ENCODE peak calls at places on chromosomes 16 and 17, in five cellular contexts. D is immature natural killer cell, I is skeletal muscle cell, J is amniotic stem cell, T is HTR-8/SVneo. K is an unnamed sample.

GRCh38 chr17:78401246-78401645 is 22.8 kb downstream of the PGS1 start:
- DNase-seq in T (no peak), J (no peak), I (no peak), D (no peak), K (no peak)

GRCh38 chr16:51153275-51153991 is 2.4 kb upstream of the SALL1 start:
- DNase-seq in I (no peak), T (no peak), D (no peak), J (no peak), K (no peak)

GRCh38 chr17:72486806-72487205 is 366.0 kb downstream of the SOX9 start:
- DNase-seq in D (no peak), T (no peak), I (no peak), J (no peak), K (no peak)

GRCh38 chr16:13068912-13069583 is 167.7 kb downstream of the SHISA9 start:
- DNase-seq in J (no peak), I (no peak), D (no peak), T (no peak), K (no peak)

GRCh38 chr16:10322723-10323527 is 62.9 kb upstream of the ATF7IP2 start:
- DNase-seq in D (no peak), I (no peak), T (no peak), J (no peak), K (no peak)

GRCh38 chr17:82497483-82498405 is 21.8 kb upstream of the FOXK2 start:
- DNase-seq in T (no peak), J (no peak), I (no peak), D (peak), K (peak)

GRCh38 chr17:77476920-77477805 is 336.4 kb downstream of the SEC14L1 start:
- DNase-seq in I (peak), T (peak), J (peak), D (no peak), K (no peak)

GRCh38 chr17:3805581-3805980 is 4.6 kb upstream of the ITGAE start:
- DNase-seq in D (no peak), I (no peak), J (no peak), T (no peak), K (no peak)

GRCh38 chr16:79599256-79599836 is 1.2 kb downstream of the MAF start:
- DNase-seq in J (no peak), T (no peak), I (no peak), D (peak), K (peak)

GRCh38 chr16:31537362-31537921 is 9.7 kb downstream of the AHSP start:
- DNase-seq in D (no peak), T (no peak), I (no peak), J (no peak), K (no peak)

GRCh38 chr17:7293821-7294613 is 422 bp downstream of the YBX2 start:
- DNase-seq in D (no peak), J (no peak), T (no peak), I (no peak), K (peak)

K was measured in WERI-Rb-1.